ENCODE peak calls at places on chromosomes 6 and 20, in ten cellular contexts. S is fibroblast of pulmonary artery, I is fibroblast of the aortic adventitia, A is neural progenitor cell, K is left ventricle myocardium inferior, N is stomach, L is epithelial cell of esophagus, H is lung, O is endothelial cell, J is AG09319. R is an unnamed sample.

GRCh38 chr6:52909131-52909530 is 367 bp downstream of the GSTA3 start:
- DNase-seq in S (no peak), I (no peak), A (no peak), K (no peak), N (no peak), L (peak), H (no peak), O (no peak), J (no peak), R (no peak)

GRCh38 chr20:19727251-19727847 is 30.7 kb upstream of the RIN2 start:
- DNase-seq in S (no peak), I (no peak), A (no peak), K (no peak), N (no peak), L (no peak), H (no peak), O (no peak), J (no peak), R (no peak)

GRCh38 chr6:106439459-106439858 is 78.9 kb downstream of the CRYBG1 start:
- DNase-seq in S (no peak), I (no peak), A (no peak), K (no peak), N (no peak), L (peak), H (no peak), O (no peak), J (no peak), R (no peak)

GRCh38 chr6:161947371-161947770 is 673.5 kb upstream of the AGPAT4 start:
- DNase-seq in S (no peak), I (no peak), A (no peak), K (no peak), N (no peak), L (no peak), H (no peak), O (no peak), J (no peak), R (no peak)

GRCh38 chr6:148446681-148447080 is 104.0 kb downstream of the SASH1 start:
- DNase-seq in S (no peak), I (no peak), A (no peak), K (no peak), N (no peak), L (peak), H (no peak), O (no peak), J (no peak), R (no peak)

GRCh38 chr6:7224726-7225125 is 88.3 kb downstream of the SSR1 start:
- DNase-seq in S (no peak), I (no peak), A (no peak), K (no peak), N (no peak), L (no peak), H (no peak), O (no peak), J (no peak), R (no peak)

GRCh38 chr6:168116975-168117899 is 38.2 kb upstream of the FRMD1 start:
- DNase-seq in S (no peak), I (no peak), A (no peak), K (no peak), N (no peak), L (no peak), H (no peak), O (no peak), J (no peak), R (no peak)

GRCh38 chr6:41894366-41895299 is 542 bp downstream of the USP49 start:
- DNase-seq in S (peak), I (no peak), A (peak), K (no peak), N (peak), L (peak), H (no peak), O (peak), J (no peak), R (peak)

GRCh38 chr6:64006246-64006645 is 370.6 kb downstream of the PHF3 start:
- DNase-seq in S (no peak), I (no peak), A (no peak), K (no peak), N (no peak), L (no peak), H (no peak), O (no peak), J (no peak), R (no peak)

GRCh38 chr6:163230901-163231300 is 183.6 kb upstream of the QKI start:
- DNase-seq in S (no peak), I (no peak), A (no peak), K (no peak), N (no peak), L (no peak), H (no peak), O (no peak), J (no peak), R (no peak)

GRCh38 chr20:48769111-48769879 is 58.5 kb downstream of the PREX1 start:
- DNase-seq in S (peak), I (no peak), A (no peak), K (no peak), N (peak), L (no peak), H (peak), O (no peak), J (no peak), R (peak)

GRCh38 chr6:35425284-35425683 is 26.9 kb upstream of the FANCE start:
- DNase-seq in S (peak), I (peak), A (peak), K (no peak), N (no peak), L (peak), H (no peak), O (no peak), J (peak), R (no peak)

GRCh38 chr6:168272379-168273011 is 47.1 kb downstream of the DACT2 start:
- DNase-seq in S (no peak), I (no peak), A (peak), K (no peak), N (no peak), L (no peak), H (no peak), O (no peak), J (no peak), R (no peak)

GRCh38 chr6:54784021-54784420 is 62.5 kb upstream of the FAM83B start:
- DNase-seq in S (no peak), I (no peak), A (no peak), K (no peak), N (no peak), L (no peak), H (no peak), O (no peak), J (no peak), R (no peak)

GRCh38 chr6:144939926-144940325 is 654.8 kb downstream of the UTRN start:
- DNase-seq in S (no peak), I (no peak), A (no peak), K (no peak), N (no peak), L (peak), H (no peak), O (no peak), J (no peak), R (no peak)

GRCh38 chr20:57432874-57433491 is 41.8 kb downstream of the RBM38 start:
- DNase-seq in S (no peak), I (peak), A (no peak), K (peak), N (peak), L (peak), H (peak), O (no peak), J (no peak), R (peak)

GRCh38 chr6:136341367-136341766 is 51.7 kb upstream of the BCLAF1 start:
- DNase-seq in S (no peak), I (no peak), A (no peak), K (no peak), N (no peak), L (no peak), H (no peak), O (no peak), J (no peak), R (no peak)

GRCh38 chr6:28357036-28357435 is 7.3 kb downstream of the ZKSCAN3 start:
- DNase-seq in S (peak), I (no peak), A (no peak), K (no peak), N (no peak), L (peak), H (no peak), O (no peak), J (no peak), R (no peak)

GRCh38 chr6:113854531-113855499 is 2.3 kb upstream of the MARCKS start:
- DNase-seq in S (peak), I (peak), A (peak), K (peak), N (peak), L (peak), H (peak), O (peak), J (peak), R (peak)

GRCh38 chr6:100509101-100509500 is 44.4 kb upstream of the SIM1 start:
- DNase-seq in S (no peak), I (no peak), A (no peak), K (no peak), N (no peak), L (no peak), H (no peak), O (no peak), J (no peak), R (peak)

GRCh38 chr6:100506651-100507050 is 41.9 kb upstream of the SIM1 start:
- DNase-seq in S (peak), I (peak), A (no peak), K (no peak), N (no peak), L (no peak), H (no peak), O (no peak), J (no peak), R (peak)

GRCh38 chr6:100503043-100503442 is 38.3 kb upstream of the SIM1 start:
- DNase-seq in S (no peak), I (no peak), A (no peak), K (no peak), N (no peak), L (no peak), H (no peak), O (no peak), J (no peak), R (no peak)

DNA sequence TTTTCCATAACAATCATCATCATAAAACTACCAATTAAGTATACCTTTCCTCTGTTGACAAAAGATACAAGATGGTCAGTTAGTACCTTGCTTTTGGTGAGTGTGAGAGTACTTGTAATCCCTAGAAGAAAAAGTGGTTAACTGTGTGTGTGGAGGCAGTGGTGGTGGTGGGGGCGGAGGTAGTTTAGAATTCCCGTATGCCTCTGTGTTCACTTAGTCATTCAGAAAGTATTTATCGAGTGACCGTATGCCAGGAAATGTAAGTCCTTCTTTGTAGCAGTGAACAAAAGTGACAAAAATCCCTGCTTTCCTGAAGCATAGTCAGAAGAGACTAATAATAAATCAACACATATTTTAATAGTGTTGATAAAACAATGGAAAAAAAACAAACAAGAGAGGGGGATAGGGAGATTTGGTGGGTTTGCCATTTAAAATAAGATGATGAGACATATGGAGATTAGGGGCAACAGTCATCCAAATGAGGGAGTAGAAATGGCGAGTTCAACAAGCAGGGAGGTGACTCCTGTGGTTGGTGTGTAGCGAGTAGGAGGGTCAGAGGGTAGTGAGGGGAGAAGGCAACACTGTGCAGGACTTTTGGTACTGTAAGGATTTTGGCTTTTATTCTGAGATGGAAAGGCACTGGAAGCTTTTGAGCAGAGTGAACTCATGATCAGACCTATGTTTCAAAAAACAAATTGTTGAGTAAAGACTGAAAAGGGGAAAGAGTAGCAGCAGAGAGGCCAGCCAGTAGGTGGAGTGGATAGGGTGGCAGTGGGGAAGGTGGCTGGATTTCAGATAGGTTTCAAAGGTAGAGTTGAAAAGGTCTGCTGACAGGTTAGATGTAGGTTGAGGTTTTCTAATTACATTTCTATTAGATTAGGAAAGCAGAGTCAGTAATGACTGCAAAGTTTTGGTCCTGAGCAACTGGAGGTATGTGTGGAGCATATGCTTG is 40.3 kb upstream of the SIM1 start:
- DNase-seq in S (peak), I (peak), A (no peak), K (no peak), N (no peak), L (peak), H (no peak), O (no peak), J (peak), R (peak)
- TF ChIP-seq CTCF in S (peak), I (no peak), A (no peak), K (no peak), N (no peak), L (no peak), H (no peak), O (no peak), J (no peak), R (no peak)

GRCh38 chr6:32244946-32245398 is 21.1 kb upstream of the NOTCH4 start:
- DNase-seq in S (peak), I (peak), A (peak), K (peak), N (peak), L (peak), H (peak), O (peak), J (peak), R (peak)

GRCh38 chr6:32244270-32244669 is 20.4 kb upstream of the NOTCH4 start:
- DNase-seq in S (peak), I (peak), A (no peak), K (no peak), N (no peak), L (no peak), H (no peak), O (no peak), J (no peak), R (no peak)

GRCh38 chr6:32239462-32239861 is 15.6 kb upstream of the NOTCH4 start:
- DNase-seq in S (no peak), I (no peak), A (no peak), K (no peak), N (no peak), L (no peak), H (no peak), O (no peak), J (no peak), R (no peak)

GRCh38 chr6:32240686-32241085 is 16.8 kb upstream of the NOTCH4 start:
- DNase-seq in S (no peak), I (no peak), A (no peak), K (no peak), N (no peak), L (no peak), H (no peak), O (no peak), J (no peak), R (no peak)
- TF ChIP-seq CTCF in S (peak), I (no peak), A (no peak), K (no peak), N (no peak), L (no peak), H (no peak), O (no peak), J (no peak), R (peak)

GRCh38 chr6:93419304-93420162 is at the start of gene EPHA7:
- DNase-seq in S (peak), I (peak), A (peak), K (peak), N (peak), L (peak), H (peak), O (peak), J (peak), R (peak)

GRCh38 chr6:93418448-93419303 is 683 bp downstream of the EPHA7 start:
- DNase-seq in S (peak), I (no peak), A (peak), K (peak), N (no peak), L (peak), H (peak), O (peak), J (no peak), R (peak)

GRCh38 chr6:93416575-93417420 is 2.6 kb downstream of the EPHA7 start:
- DNase-seq in S (peak), I (peak), A (peak), K (peak), N (no peak), L (no peak), H (no peak), O (peak), J (no peak), R (peak)

GRCh38 chr6:93417421-93417996 is 1.9 kb downstream of the EPHA7 start:
- DNase-seq in S (peak), I (peak), A (no peak), K (no peak), N (no peak), L (no peak), H (no peak), O (peak), J (no peak), R (no peak)

GRCh38 chr6:93418113-93418447 is 1.3 kb downstream of the EPHA7 start:
- DNase-seq in S (no peak), I (no peak), A (no peak), K (no peak), N (no peak), L (no peak), H (no peak), O (no peak), J (no peak), R (no peak)
- TF ChIP-seq CTCF in S (no peak), I (no peak), A (no peak), K (no peak), N (no peak), L (peak), H (no peak), O (no peak), J (no peak), R (no peak)

GRCh38 chr6:166862287-166862977 is 93.9 kb downstream of the RNASET2 start:
- DNase-seq in S (no peak), I (no peak), A (peak), K (no peak), N (peak), L (no peak), H (no peak), O (peak), J (no peak), R (peak)
- TF ChIP-seq CTCF in S (no peak), I (no peak), A (peak), K (no peak), N (no peak), L (no peak), H (no peak), O (no peak), J (no peak), R (no peak)

GRCh38 chr6:107545761-107546160 is 55.8 kb downstream of the SOBP start:
- DNase-seq in S (no peak), I (no peak), A (no peak), K (no peak), N (no peak), L (no peak), H (no peak), O (no peak), J (no peak), R (no peak)
- TF ChIP-seq CTCF in S (no peak), I (no peak), A (no peak), K (no peak), N (no peak), L (no peak), H (no peak), O (no peak), J (no peak), R (no peak)

DNA sequence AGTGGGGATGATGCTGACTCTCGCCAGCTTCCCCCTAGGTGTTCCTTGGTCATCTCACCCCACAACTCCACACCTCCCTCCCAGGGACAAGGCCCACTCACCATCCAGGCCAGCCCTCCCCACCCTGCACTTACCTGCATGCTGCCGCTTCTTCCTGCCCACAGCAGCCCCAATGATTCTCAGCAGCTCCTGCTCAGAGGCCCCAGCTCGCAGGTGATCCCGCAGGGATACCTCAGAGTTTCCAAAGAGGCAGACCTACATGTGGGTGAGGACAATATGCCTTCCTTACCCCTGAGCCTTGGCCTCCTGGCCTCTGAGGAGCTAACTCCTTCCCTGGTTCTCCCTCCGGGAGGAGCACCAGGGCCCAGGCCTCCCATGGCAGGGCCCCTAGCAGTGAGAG is 24.6 kb downstream of the MOCS1 start:
- DNase-seq in S (no peak), I (no peak), A (no peak), K (no peak), N (no peak), L (no peak), H (no peak), O (no peak), J (no peak), R (no peak)
- TF ChIP-seq CTCF in S (no peak), I (no peak), A (no peak), K (no peak), N (no peak), L (no peak), H (no peak), O (no peak), J (no peak), R (no peak)

GRCh38 chr6:815348-815738 is 122.4 kb upstream of the EXOC2 start:
- DNase-seq in S (no peak), I (no peak), A (peak), K (no peak), N (no peak), L (no peak), H (no peak), O (peak), J (no peak), R (peak)
- TF ChIP-seq CTCF in S (no peak), I (no peak), A (peak), K (peak), N (no peak), L (no peak), H (no peak), O (no peak), J (no peak), R (no peak)

GRCh38 chr6:158958504-158959386 is 41.3 kb downstream of the RSPH3 start:
- DNase-seq in S (no peak), I (no peak), A (no peak), K (no peak), N (no peak), L (peak), H (no peak), O (no peak), J (no peak), R (no peak)
- TF ChIP-seq CTCF in S (no peak), I (no peak), A (no peak), K (peak), N (no peak), L (peak), H (no peak), O (no peak), J (no peak), R (no peak)

GRCh38 chr6:33589723-33590530 is 9.9 kb upstream of the BAK1 start:
- DNase-seq in S (peak), I (peak), A (peak), K (no peak), N (peak), L (peak), H (peak), O (peak), J (no peak), R (peak)

GRCh38 chr6:33589366-33589722 is 9.3 kb upstream of the BAK1 start:
- DNase-seq in S (no peak), I (peak), A (no peak), K (no peak), N (no peak), L (no peak), H (no peak), O (no peak), J (no peak), R (no peak)

GRCh38 chr6:33590531-33591198 is 10.6 kb upstream of the BAK1 start:
- DNase-seq in S (no peak), I (no peak), A (no peak), K (no peak), N (peak), L (no peak), H (peak), O (no peak), J (no peak), R (peak)

GRCh38 chr6:33587529-33588215 is 7.6 kb upstream of the BAK1 start:
- DNase-seq in S (no peak), I (no peak), A (no peak), K (no peak), N (no peak), L (no peak), H (no peak), O (no peak), J (no peak), R (no peak)

GRCh38 chr6:33588894-33589293 is 8.8 kb upstream of the BAK1 start:
- DNase-seq in S (no peak), I (no peak), A (no peak), K (no peak), N (no peak), L (no peak), H (no peak), O (no peak), J (no peak), R (no peak)
- TF ChIP-seq CTCF in S (no peak), I (no peak), A (no peak), K (no peak), N (no peak), L (no peak), H (no peak), O (no peak), J (no peak), R (no peak)